ENCODE peak calls at places on chromosomes 3 and 15, in four cellular contexts. G, A, N and V are unnamed samples.

GRCh38 chr3:148873270-148873927 is 8.3 kb downstream of the CPA3 start:
- DNase-seq in N (no peak), G (peak; percentile 37), A (no peak), V (no peak)

GRCh38 chr3:72287941-72288340 is 503.0 kb upstream of the PROK2 start:
- DNase-seq in A (no peak), G (no peak), N (no peak), V (no peak)

GRCh38 chr15:31295660-31296059 is 31.0 kb upstream of the KLF13 start:
- DNase-seq in A (no peak), N (no peak), G (peak; percentile 8), V (no peak)

GRCh38 chr15:79875213-79875612 is 21.6 kb downstream of the MTHFS start:
- DNase-seq in N (no peak), G (no peak), A (no peak), V (no peak)

GRCh38 chr3:135197246-135197645 is 402.2 kb downstream of the EPHB1 start:
- DNase-seq in G (no peak), A (no peak), N (no peak), V (no peak)

GRCh38 chr15:57919754-57920153 is 145.8 kb downstream of the ALDH1A2 start:
- DNase-seq in A (no peak), N (no peak), G (no peak), V (no peak)

GRCh38 chr15:36278219-36278618 is 301.2 kb upstream of the CDIN1 start:
- DNase-seq in G (no peak), N (no peak), A (no peak), V (no peak)

GRCh38 chr15:66045542-66045941 is 176.3 kb downstream of the RAB11A start:
- DNase-seq in A (no peak), N (no peak), G (no peak), V (no peak)

GRCh38 chr15:67024998-67025368 is 40.4 kb upstream of the SMAD3 start:
- DNase-seq in A (no peak), N (no peak), G (no peak), V (no peak)

GRCh38 chr3:175598740-175599139 is 739.6 kb downstream of the NAALADL2 start:
- DNase-seq in N (no peak), A (no peak), G (no peak), V (no peak)

GRCh38 chr3:157368171-157368570 is 68.5 kb upstream of the PTX3 start:
- DNase-seq in A (no peak), G (no peak), N (no peak), V (no peak)

GRCh38 chr15:29270169-29270955 is 740 bp upstream of the NSMCE3 start:
- DNase-seq in A (no peak), G (no peak), N (peak; percentile 11), V (no peak)

GRCh38 chr3:175422744-175423143 is 563.6 kb downstream of the NAALADL2 start:
- DNase-seq in G (no peak), N (no peak), A (no peak), V (no peak)

GRCh38 chr3:52406791-52407510 is 38.0 kb downstream of the SEMA3G start:
- DNase-seq in G (no peak), A (no peak), N (no peak), V (no peak)

GRCh38 chr3:5006755-5007202 is 27.5 kb downstream of the BHLHE40 start:
- DNase-seq in G (no peak), A (no peak), N (no peak), V (no peak)

GRCh38 chr3:78913711-78914110 is 854.1 kb downstream of the ROBO1 start:
- DNase-seq in A (no peak), N (no peak), G (no peak), V (no peak)

GRCh38 chr15:40293905-40294895 is 11.3 kb upstream of the ANKRD63 start:
- DNase-seq in N (no peak), G (no peak), A (no peak), V (no peak)

GRCh38 chr3:33980252-33980651 is 181.8 kb downstream of the PDCD6IP start:
- DNase-seq in G (no peak), N (no peak), A (no peak), V (no peak)

GRCh38 chr3:117681619-117682018 is 972.0 kb downstream of the TUSC7 start:
- DNase-seq in N (no peak), A (no peak), G (no peak), V (no peak)

GRCh38 chr3:132464066-132464465 is 46.8 kb downstream of the DNAJC13 start:
- DNase-seq in A (no peak), N (no peak), G (no peak), V (no peak)

GRCh38 chr3:176766862-176767261 is 430.4 kb downstream of the TBL1XR1 start:
- DNase-seq in G (no peak), A (no peak), N (no peak), V (no peak)

GRCh38 chr15:67021455-67021854 is 43.9 kb upstream of the SMAD3 start:
- DNase-seq in G (no peak), N (no peak), A (no peak), V (no peak)

GRCh38 chr3:45817788-45818523 is 21.6 kb upstream of the SLC6A20 start:
- DNase-seq in G (peak; percentile 57), N (peak; percentile 40), A (peak; percentile 73), V (peak; percentile 90)

GRCh38 chr15:28984421-28985375 is 98.9 kb downstream of the APBA2 start:
- DNase-seq in N (peak; percentile 21), A (no peak), G (no peak), V (no peak)

GRCh38 chr15:44450172-44450571 is 22.7 kb downstream of the CTDSPL2 start:
- DNase-seq in A (no peak), N (no peak), G (no peak), V (no peak)

GRCh38 chr3:23442598-23443383 is 239.7 kb downstream of the UBE2E2 start:
- DNase-seq in G (no peak), A (no peak), N (no peak), V (no peak)

GRCh38 chr3:134060561-134061385 is 31.0 kb upstream of the SLCO2A1 start:
- DNase-seq in A (no peak), N (no peak), G (no peak), V (no peak)

GRCh38 chr15:77506311-77507150 is 85.8 kb downstream of the HMG20A start:
- DNase-seq in G (peak; percentile 61), A (peak; percentile 63), N (peak; percentile 66), V (peak; percentile 75)

GRCh38 chr3:150365132-150365604 is 42.9 kb upstream of the TSC22D2 start:
- DNase-seq in G (no peak), A (no peak), N (no peak), V (no peak)

GRCh38 chr15:52496776-52497470 is 31.8 kb downstream of the MYO5A start:
- DNase-seq in N (no peak), A (no peak), G (no peak), V (no peak)

DNA sequence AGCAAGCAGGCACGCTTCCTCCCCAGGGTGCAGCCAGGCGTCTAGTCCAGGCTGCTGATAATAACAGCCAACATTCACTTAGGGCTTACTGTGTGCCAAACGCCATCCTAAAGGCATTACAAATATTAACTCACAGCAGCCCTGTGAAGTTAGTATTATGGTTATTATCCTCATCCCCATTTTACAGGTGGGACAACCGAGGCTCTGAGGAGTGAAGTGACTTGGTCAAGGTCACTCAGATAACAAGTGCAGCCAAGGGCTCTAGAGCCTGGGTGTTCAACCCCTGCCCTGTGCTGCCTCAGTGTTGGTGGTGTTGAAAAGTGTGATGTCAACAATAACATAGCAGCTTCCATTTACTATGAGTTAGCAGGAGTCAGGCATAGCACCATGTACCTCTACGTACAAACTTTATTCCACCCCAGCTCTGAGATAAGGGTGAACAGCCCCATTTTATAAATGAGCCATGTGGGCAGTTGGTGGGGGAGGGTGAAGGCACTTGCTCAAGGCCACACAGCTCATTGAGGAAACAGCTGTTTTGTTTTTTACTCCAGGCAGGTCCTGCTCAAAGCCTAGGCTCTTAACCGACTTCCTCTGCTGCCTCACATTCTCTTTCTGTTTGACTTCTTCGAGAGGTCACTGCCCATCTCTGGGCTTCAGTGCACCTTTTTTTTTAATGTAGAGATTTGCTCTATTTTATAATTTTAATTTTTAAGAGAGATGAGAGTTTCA is 24.0 kb upstream of the TRH start:
- DNase-seq in N (no peak), G (no peak), A (no peak), V (no peak)
- H3K27ac ChIP-seq in N (no peak overlapping the region), G (no peak overlapping the region), A (no peak overlapping the region), V (no peak overlapping the region)

GRCh38 chr3:9825461-9826040 is 15.5 kb downstream of the TTLL3 start:
- DNase-seq in G (no peak), A (no peak), N (no peak), V (no peak)
- TF ChIP-seq POLR2A in G (no peak), A (no peak), N (no peak), V (no peak)

GRCh38 chr3:51269466-51269865 is 115.6 kb upstream of the MANF start:
- DNase-seq in A (no peak), G (no peak), N (no peak), V (no peak)
- TF ChIP-seq CTCF in A (no peak), G (no peak), N (no peak), V (no peak)

GRCh38 chr3:49719214-49719884 is at the start of gene AMIGO3:
- DNase-seq in N (peak; percentile 95), A (peak; percentile 97), G (peak; percentile 97), V (peak; percentile 95)
- H3K27ac ChIP-seq in N (peak within 1 kb of the TSS; percentile 42), A (peak within 1 kb of the TSS; percentile 55), G (peak within 1 kb of the TSS; percentile 69), V (peak within 1 kb of the TSS; percentile 40)